ENCODE peak calls at places on chromosomes 2 and 18, in ten cellular contexts. One of them, this sample, is unnamed.

GRCh38 chr2:101871480-101871879 is 120.3 kb upstream of the IL1R2 start:
- DNase-seq in hippocampal formation: no peak
- DNase-seq in stimulated activated effector memory CD8-positive, alpha-beta T cell treated with anti-CD3 and anti-CD28 coated beads, Interleukin-12 subunit alpha, Interleukin-12 subunit beta, amount 100 ng/mL, for 72 hours: no peak
- DNase-seq in KG1: no peak
- DNase-seq in activated T-cell treated with anti-CD3 and anti-CD28 coated beads for 1 hour: no peak
- DNase-seq in effector memory CD4-positive, alpha-beta T cell: no peak
- DNase-seq in GM23248: no peak
- DNase-seq in activated CD4-positive, alpha-beta T cell treated with anti-CD3 and anti-CD28 coated beads, Interleukin-2, amount 10 ng/mL, durations not matched to agents 7 days and 5 days: no peak
- DNase-seq in NCI-H748 treated with DMSO at 0.1 percent for 48 hours: no peak
- DNase-seq in neural crest cell: no peak
- DNase-seq in this sample: no peak

GRCh38 chr2:148130571-148130970 is 109.7 kb downstream of the MBD5 start:
- DNase-seq in hippocampal formation: no peak
- DNase-seq in stimulated activated effector memory CD8-positive, alpha-beta T cell treated with anti-CD3 and anti-CD28 coated beads, Interleukin-12 subunit alpha, Interleukin-12 subunit beta, amount 100 ng/mL, for 72 hours: no peak
- DNase-seq in KG1: no peak
- DNase-seq in activated T-cell treated with anti-CD3 and anti-CD28 coated beads for 1 hour: no peak
- DNase-seq in effector memory CD4-positive, alpha-beta T cell: no peak
- DNase-seq in GM23248: peak
- DNase-seq in activated CD4-positive, alpha-beta T cell treated with anti-CD3 and anti-CD28 coated beads, Interleukin-2, amount 10 ng/mL, durations not matched to agents 7 days and 5 days: no peak
- DNase-seq in NCI-H748 treated with DMSO at 0.1 percent for 48 hours: no peak
- DNase-seq in neural crest cell: no peak
- DNase-seq in this sample: no peak

GRCh38 chr2:74831693-74832530 is 2.0 kb upstream of the HK2 start:
- DNase-seq in hippocampal formation: no peak
- DNase-seq in stimulated activated effector memory CD8-positive, alpha-beta T cell treated with anti-CD3 and anti-CD28 coated beads, Interleukin-12 subunit alpha, Interleukin-12 subunit beta, amount 100 ng/mL, for 72 hours: no peak
- DNase-seq in KG1: peak
- DNase-seq in activated T-cell treated with anti-CD3 and anti-CD28 coated beads for 1 hour: no peak
- DNase-seq in effector memory CD4-positive, alpha-beta T cell: no peak
- DNase-seq in GM23248: peak
- DNase-seq in activated CD4-positive, alpha-beta T cell treated with anti-CD3 and anti-CD28 coated beads, Interleukin-2, amount 10 ng/mL, durations not matched to agents 7 days and 5 days: no peak
- DNase-seq in NCI-H748 treated with DMSO at 0.1 percent for 48 hours: no peak
- DNase-seq in neural crest cell: no peak
- DNase-seq in this sample: no peak

GRCh38 chr2:186709529-186710455 is 15.9 kb downstream of the FAM171B start:
- DNase-seq in hippocampal formation: no peak
- DNase-seq in stimulated activated effector memory CD8-positive, alpha-beta T cell treated with anti-CD3 and anti-CD28 coated beads, Interleukin-12 subunit alpha, Interleukin-12 subunit beta, amount 100 ng/mL, for 72 hours: no peak
- DNase-seq in KG1: no peak
- DNase-seq in activated T-cell treated with anti-CD3 and anti-CD28 coated beads for 1 hour: no peak
- DNase-seq in effector memory CD4-positive, alpha-beta T cell: no peak
- DNase-seq in GM23248: no peak
- DNase-seq in activated CD4-positive, alpha-beta T cell treated with anti-CD3 and anti-CD28 coated beads, Interleukin-2, amount 10 ng/mL, durations not matched to agents 7 days and 5 days: no peak
- DNase-seq in NCI-H748 treated with DMSO at 0.1 percent for 48 hours: no peak
- DNase-seq in neural crest cell: no peak
- DNase-seq in this sample: no peak

GRCh38 chr2:60652822-60653315 is 99.4 kb upstream of the BCL11A start:
- DNase-seq in hippocampal formation: no peak
- DNase-seq in stimulated activated effector memory CD8-positive, alpha-beta T cell treated with anti-CD3 and anti-CD28 coated beads, Interleukin-12 subunit alpha, Interleukin-12 subunit beta, amount 100 ng/mL, for 72 hours: no peak
- DNase-seq in KG1: no peak
- DNase-seq in activated T-cell treated with anti-CD3 and anti-CD28 coated beads for 1 hour: no peak
- DNase-seq in effector memory CD4-positive, alpha-beta T cell: no peak
- DNase-seq in GM23248: no peak
- DNase-seq in activated CD4-positive, alpha-beta T cell treated with anti-CD3 and anti-CD28 coated beads, Interleukin-2, amount 10 ng/mL, durations not matched to agents 7 days and 5 days: no peak
- DNase-seq in NCI-H748 treated with DMSO at 0.1 percent for 48 hours: no peak
- DNase-seq in neural crest cell: no peak
- DNase-seq in this sample: no peak

GRCh38 chr18:76874643-76875389 is 52.5 kb downstream of the ZNF236 start:
- DNase-seq in hippocampal formation: no peak
- DNase-seq in stimulated activated effector memory CD8-positive, alpha-beta T cell treated with anti-CD3 and anti-CD28 coated beads, Interleukin-12 subunit alpha, Interleukin-12 subunit beta, amount 100 ng/mL, for 72 hours: no peak
- DNase-seq in KG1: no peak
- DNase-seq in activated T-cell treated with anti-CD3 and anti-CD28 coated beads for 1 hour: no peak
- DNase-seq in effector memory CD4-positive, alpha-beta T cell: no peak
- DNase-seq in GM23248: no peak
- DNase-seq in activated CD4-positive, alpha-beta T cell treated with anti-CD3 and anti-CD28 coated beads, Interleukin-2, amount 10 ng/mL, durations not matched to agents 7 days and 5 days: no peak
- DNase-seq in NCI-H748 treated with DMSO at 0.1 percent for 48 hours: no peak
- DNase-seq in neural crest cell: no peak
- DNase-seq in this sample: no peak

GRCh38 chr2:85744771-85745601 is 8.8 kb upstream of the ATOH8 start:
- DNase-seq in hippocampal formation: peak
- DNase-seq in stimulated activated effector memory CD8-positive, alpha-beta T cell treated with anti-CD3 and anti-CD28 coated beads, Interleukin-12 subunit alpha, Interleukin-12 subunit beta, amount 100 ng/mL, for 72 hours: no peak
- DNase-seq in KG1: no peak
- DNase-seq in activated T-cell treated with anti-CD3 and anti-CD28 coated beads for 1 hour: no peak
- DNase-seq in effector memory CD4-positive, alpha-beta T cell: no peak
- DNase-seq in GM23248: peak
- DNase-seq in activated CD4-positive, alpha-beta T cell treated with anti-CD3 and anti-CD28 coated beads, Interleukin-2, amount 10 ng/mL, durations not matched to agents 7 days and 5 days: no peak
- DNase-seq in NCI-H748 treated with DMSO at 0.1 percent for 48 hours: no peak
- DNase-seq in neural crest cell: no peak
- DNase-seq in this sample: no peak

GRCh38 chr2:69545477-69545932 is 98.0 kb downstream of the AAK1 start:
- DNase-seq in hippocampal formation: no peak
- DNase-seq in stimulated activated effector memory CD8-positive, alpha-beta T cell treated with anti-CD3 and anti-CD28 coated beads, Interleukin-12 subunit alpha, Interleukin-12 subunit beta, amount 100 ng/mL, for 72 hours: no peak
- DNase-seq in KG1: no peak
- DNase-seq in activated T-cell treated with anti-CD3 and anti-CD28 coated beads for 1 hour: no peak
- DNase-seq in effector memory CD4-positive, alpha-beta T cell: no peak
- DNase-seq in GM23248: no peak
- DNase-seq in activated CD4-positive, alpha-beta T cell treated with anti-CD3 and anti-CD28 coated beads, Interleukin-2, amount 10 ng/mL, durations not matched to agents 7 days and 5 days: no peak
- DNase-seq in NCI-H748 treated with DMSO at 0.1 percent for 48 hours: no peak
- DNase-seq in neural crest cell: no peak
- DNase-seq in this sample: no peak

GRCh38 chr2:108119492-108119891 is 120.3 kb upstream of the SULT1C3 start:
- DNase-seq in hippocampal formation: no peak
- DNase-seq in stimulated activated effector memory CD8-positive, alpha-beta T cell treated with anti-CD3 and anti-CD28 coated beads, Interleukin-12 subunit alpha, Interleukin-12 subunit beta, amount 100 ng/mL, for 72 hours: no peak
- DNase-seq in KG1: no peak
- DNase-seq in activated T-cell treated with anti-CD3 and anti-CD28 coated beads for 1 hour: no peak
- DNase-seq in effector memory CD4-positive, alpha-beta T cell: no peak
- DNase-seq in GM23248: no peak
- DNase-seq in activated CD4-positive, alpha-beta T cell treated with anti-CD3 and anti-CD28 coated beads, Interleukin-2, amount 10 ng/mL, durations not matched to agents 7 days and 5 days: no peak
- DNase-seq in NCI-H748 treated with DMSO at 0.1 percent for 48 hours: no peak
- DNase-seq in neural crest cell: no peak
- DNase-seq in this sample: no peak

GRCh38 chr2:235613671-235614070 is 119.8 kb downstream of the AGAP1 start:
- DNase-seq in hippocampal formation: no peak
- DNase-seq in stimulated activated effector memory CD8-positive, alpha-beta T cell treated with anti-CD3 and anti-CD28 coated beads, Interleukin-12 subunit alpha, Interleukin-12 subunit beta, amount 100 ng/mL, for 72 hours: no peak
- DNase-seq in KG1: no peak
- DNase-seq in activated T-cell treated with anti-CD3 and anti-CD28 coated beads for 1 hour: no peak
- DNase-seq in effector memory CD4-positive, alpha-beta T cell: no peak
- DNase-seq in GM23248: no peak
- DNase-seq in activated CD4-positive, alpha-beta T cell treated with anti-CD3 and anti-CD28 coated beads, Interleukin-2, amount 10 ng/mL, durations not matched to agents 7 days and 5 days: no peak
- DNase-seq in NCI-H748 treated with DMSO at 0.1 percent for 48 hours: peak
- DNase-seq in neural crest cell: no peak
- DNase-seq in this sample: no peak

GRCh38 chr18:46563317-46563716 is 93.7 kb downstream of the LOXHD1 start:
- DNase-seq in hippocampal formation: no peak
- DNase-seq in stimulated activated effector memory CD8-positive, alpha-beta T cell treated with anti-CD3 and anti-CD28 coated beads, Interleukin-12 subunit alpha, Interleukin-12 subunit beta, amount 100 ng/mL, for 72 hours: no peak
- DNase-seq in KG1: no peak
- DNase-seq in activated T-cell treated with anti-CD3 and anti-CD28 coated beads for 1 hour: no peak
- DNase-seq in effector memory CD4-positive, alpha-beta T cell: no peak
- DNase-seq in GM23248: no peak
- DNase-seq in activated CD4-positive, alpha-beta T cell treated with anti-CD3 and anti-CD28 coated beads, Interleukin-2, amount 10 ng/mL, durations not matched to agents 7 days and 5 days: no peak
- DNase-seq in NCI-H748 treated with DMSO at 0.1 percent for 48 hours: no peak
- DNase-seq in neural crest cell: no peak
- DNase-seq in this sample: no peak

GRCh38 chr2:217653240-217653639 is 349.6 kb downstream of the TNS1 start:
- DNase-seq in hippocampal formation: peak
- DNase-seq in stimulated activated effector memory CD8-positive, alpha-beta T cell treated with anti-CD3 and anti-CD28 coated beads, Interleukin-12 subunit alpha, Interleukin-12 subunit beta, amount 100 ng/mL, for 72 hours: no peak
- DNase-seq in KG1: no peak
- DNase-seq in activated T-cell treated with anti-CD3 and anti-CD28 coated beads for 1 hour: no peak
- DNase-seq in effector memory CD4-positive, alpha-beta T cell: no peak
- DNase-seq in GM23248: peak
- DNase-seq in activated CD4-positive, alpha-beta T cell treated with anti-CD3 and anti-CD28 coated beads, Interleukin-2, amount 10 ng/mL, durations not matched to agents 7 days and 5 days: no peak
- DNase-seq in NCI-H748 treated with DMSO at 0.1 percent for 48 hours: no peak
- DNase-seq in neural crest cell: no peak
- DNase-seq in this sample: peak

GRCh38 chr2:5915926-5916325 is 223.7 kb downstream of the SOX11 start:
- DNase-seq in hippocampal formation: no peak
- DNase-seq in stimulated activated effector memory CD8-positive, alpha-beta T cell treated with anti-CD3 and anti-CD28 coated beads, Interleukin-12 subunit alpha, Interleukin-12 subunit beta, amount 100 ng/mL, for 72 hours: no peak
- DNase-seq in KG1: no peak
- DNase-seq in activated T-cell treated with anti-CD3 and anti-CD28 coated beads for 1 hour: no peak
- DNase-seq in effector memory CD4-positive, alpha-beta T cell: no peak
- DNase-seq in GM23248: peak
- DNase-seq in activated CD4-positive, alpha-beta T cell treated with anti-CD3 and anti-CD28 coated beads, Interleukin-2, amount 10 ng/mL, durations not matched to agents 7 days and 5 days: no peak
- DNase-seq in NCI-H748 treated with DMSO at 0.1 percent for 48 hours: peak
- DNase-seq in neural crest cell: peak
- DNase-seq in this sample: no peak

GRCh38 chr2:154439156-154439555 is 259.3 kb upstream of the KCNJ3 start:
- DNase-seq in hippocampal formation: no peak
- DNase-seq in stimulated activated effector memory CD8-positive, alpha-beta T cell treated with anti-CD3 and anti-CD28 coated beads, Interleukin-12 subunit alpha, Interleukin-12 subunit beta, amount 100 ng/mL, for 72 hours: no peak
- DNase-seq in KG1: no peak
- DNase-seq in activated T-cell treated with anti-CD3 and anti-CD28 coated beads for 1 hour: no peak
- DNase-seq in effector memory CD4-positive, alpha-beta T cell: no peak
- DNase-seq in GM23248: peak
- DNase-seq in activated CD4-positive, alpha-beta T cell treated with anti-CD3 and anti-CD28 coated beads, Interleukin-2, amount 10 ng/mL, durations not matched to agents 7 days and 5 days: no peak
- DNase-seq in NCI-H748 treated with DMSO at 0.1 percent for 48 hours: peak
- DNase-seq in neural crest cell: no peak
- DNase-seq in this sample: no peak

GRCh38 chr2:29063646-29064372 is 10.5 kb downstream of the PCARE start:
- DNase-seq in hippocampal formation: peak
- DNase-seq in stimulated activated effector memory CD8-positive, alpha-beta T cell treated with anti-CD3 and anti-CD28 coated beads, Interleukin-12 subunit alpha, Interleukin-12 subunit beta, amount 100 ng/mL, for 72 hours: no peak
- DNase-seq in KG1: no peak
- DNase-seq in activated T-cell treated with anti-CD3 and anti-CD28 coated beads for 1 hour: no peak
- DNase-seq in effector memory CD4-positive, alpha-beta T cell: no peak
- DNase-seq in GM23248: peak
- DNase-seq in activated CD4-positive, alpha-beta T cell treated with anti-CD3 and anti-CD28 coated beads, Interleukin-2, amount 10 ng/mL, durations not matched to agents 7 days and 5 days: no peak
- DNase-seq in NCI-H748 treated with DMSO at 0.1 percent for 48 hours: no peak
- DNase-seq in neural crest cell: no peak
- DNase-seq in this sample: peak

GRCh38 chr2:56185101-56185581 is 1.4 kb downstream of the CCDC85A start:
- DNase-seq in hippocampal formation: no peak
- DNase-seq in stimulated activated effector memory CD8-positive, alpha-beta T cell treated with anti-CD3 and anti-CD28 coated beads, Interleukin-12 subunit alpha, Interleukin-12 subunit beta, amount 100 ng/mL, for 72 hours: no peak
- DNase-seq in KG1: no peak
- DNase-seq in activated T-cell treated with anti-CD3 and anti-CD28 coated beads for 1 hour: no peak
- DNase-seq in effector memory CD4-positive, alpha-beta T cell: no peak
- DNase-seq in GM23248: peak
- DNase-seq in activated CD4-positive, alpha-beta T cell treated with anti-CD3 and anti-CD28 coated beads, Interleukin-2, amount 10 ng/mL, durations not matched to agents 7 days and 5 days: no peak
- DNase-seq in NCI-H748 treated with DMSO at 0.1 percent for 48 hours: peak
- DNase-seq in neural crest cell: no peak
- DNase-seq in this sample: no peak

This sample was measured in occipital lobe.